ENCODE peak calls at places on chromosomes 3 and 15, in seven cellular contexts. Z is transverse colon, V is cardiac fibroblast, S is esophagus squamous epithelium, K is stomach, U is lower leg skin, D is AG09309. G is an unnamed sample.

GRCh38 chr3:127881586-127881985 is 33.4 kb upstream of the KBTBD12 start:
- DNase-seq in Z (no peak), V (no peak), S (no peak), K (no peak), U (no peak), D (no peak), G (no peak)

GRCh38 chr3:161069441-161070251 is 35.5 kb downstream of the B3GALNT1 start:
- DNase-seq in Z (no peak), V (peak; percentile 75), S (no peak), K (no peak), U (peak; percentile 33), D (peak; percentile 54), G (peak; percentile 35)

GRCh38 chr3:23763040-23763477 is 42.7 kb upstream of the UBE2E1 start:
- DNase-seq in Z (no peak), V (peak; percentile 48), S (no peak), K (no peak), U (no peak), D (no peak), G (no peak)

GRCh38 chr3:94285874-94286273 is 223.0 kb downstream of the NSUN3 start:
- DNase-seq in Z (no peak), V (peak; percentile 1), S (no peak), K (no peak), U (no peak), D (no peak), G (no peak)

GRCh38 chr3:109553573-109554371 is 216.4 kb upstream of the DPPA4 start:
- DNase-seq in Z (no peak), V (no peak), S (no peak), K (no peak), U (no peak), D (no peak), G (no peak)

GRCh38 chr3:128983293-128984069 is 10.4 kb downstream of the CFAP92 start:
- DNase-seq in Z (no peak), V (no peak), S (no peak), K (no peak), U (no peak), D (no peak), G (no peak)

GRCh38 chr15:58190419-58190818 is 52.2 kb downstream of the AQP9 start:
- DNase-seq in Z (no peak), V (no peak), S (no peak), K (no peak), U (no peak), D (no peak), G (no peak)

GRCh38 chr3:105812194-105812586 is 56.6 kb downstream of the CBLB start:
- DNase-seq in Z (no peak), V (peak; percentile 34), S (no peak), K (no peak), U (no peak), D (no peak), G (no peak)

GRCh38 chr3:111851511-111851954 is 7.5 kb upstream of the PHLDB2 start:
- DNase-seq in Z (no peak), V (peak; percentile 87), S (no peak), K (no peak), U (no peak), D (peak; percentile 34), G (no peak)

GRCh38 chr3:43797794-43798193 is 107.1 kb downstream of the ABHD5 start:
- DNase-seq in Z (no peak), V (no peak), S (no peak), K (no peak), U (no peak), D (no peak), G (no peak)

GRCh38 chr3:101202640-101203039 is 117.7 kb downstream of the IMPG2 start:
- DNase-seq in Z (no peak), V (no peak), S (no peak), K (no peak), U (no peak), D (no peak), G (no peak)

GRCh38 chr3:195258449-195259145 is 12.4 kb downstream of the XXYLT1 start:
- DNase-seq in Z (no peak), V (no peak), S (no peak), K (no peak), U (peak; percentile 31), D (no peak), G (no peak)

GRCh38 chr3:129621626-129622417 is 15.3 kb upstream of the PLXND1 start:
- DNase-seq in Z (no peak), V (peak; percentile 41), S (no peak), K (no peak), U (no peak), D (no peak), G (no peak)

GRCh38 chr15:98729446-98730042 is 81.2 kb downstream of the IGF1R start:
- DNase-seq in Z (no peak), V (no peak), S (no peak), K (no peak), U (no peak), D (no peak), G (no peak)

GRCh38 chr3:179750720-179751328 is 98.0 kb downstream of the USP13 start:
- DNase-seq in Z (no peak), V (peak; percentile 37), S (no peak), K (no peak), U (no peak), D (no peak), G (no peak)
- TF ChIP-seq CTCF in Z (peak; percentile 43), V (peak; percentile 82), S (peak; percentile 30), K (peak; percentile 49), U (no peak), D (peak; percentile 73), G (peak; percentile 77)

DNA sequence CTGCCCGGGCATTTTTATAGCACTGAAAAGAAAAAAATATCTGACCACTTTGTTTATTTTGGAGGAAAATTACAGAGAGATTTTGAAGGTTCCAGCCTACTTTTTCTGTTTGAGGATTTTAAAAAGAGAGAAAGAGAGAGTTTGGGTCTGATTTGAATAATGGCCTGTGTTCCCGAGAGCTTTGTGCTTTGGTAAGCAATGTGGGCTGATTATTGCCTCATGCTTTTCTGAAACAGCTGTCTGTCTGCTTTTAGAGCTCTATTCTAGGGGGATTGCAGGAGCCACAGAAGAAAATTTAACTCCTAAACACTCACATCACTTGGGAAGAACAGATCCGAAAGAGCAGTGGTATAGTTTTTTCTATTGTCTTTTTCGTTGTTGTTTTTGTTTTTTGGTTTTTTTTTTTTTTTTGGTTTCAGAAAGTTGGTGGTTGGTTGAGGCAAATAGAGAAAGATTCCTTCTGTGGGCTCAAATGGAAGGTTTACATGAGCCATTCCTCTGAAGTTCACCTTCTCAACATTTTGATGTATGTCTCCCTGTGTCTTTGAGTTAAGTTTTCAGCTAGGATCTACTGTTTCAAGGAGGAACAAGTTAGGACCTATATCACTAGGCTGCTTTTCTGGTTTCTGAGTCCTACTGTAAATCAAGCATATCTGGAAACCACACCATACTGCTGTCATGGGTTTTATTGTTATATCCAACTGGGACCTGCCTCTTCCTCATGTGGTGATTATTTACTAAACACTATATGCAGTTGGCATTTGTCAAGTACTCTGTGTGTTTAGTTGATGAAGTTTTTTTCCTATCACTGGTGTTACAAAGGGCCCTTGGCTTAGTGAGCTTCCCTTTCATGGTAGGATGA is 179.0 kb downstream of the KCNMB2 start:
- DNase-seq in Z (no peak), V (no peak), S (no peak), K (no peak), U (no peak), D (no peak), G (no peak)
- H3K4me3 ChIP-seq in Z (no peak overlapping the region), V (no peak overlapping the region), S (no peak overlapping the region), K (no peak overlapping the region), U (no peak overlapping the region), D (no peak overlapping the region), G (no peak overlapping the region)

GRCh38 chr15:75360856-75361255 is 7.6 kb downstream of the MAN2C1 start:
- DNase-seq in Z (no peak), V (no peak), S (no peak), K (no peak), U (no peak), D (no peak), G (no peak)

GRCh38 chr15:75361361-75361988 is 6.9 kb downstream of the MAN2C1 start:
- DNase-seq in Z (no peak), V (no peak), S (no peak), K (no peak), U (no peak), D (no peak), G (no peak)

GRCh38 chr15:75363786-75364185 is 4.6 kb downstream of the MAN2C1 start:
- DNase-seq in Z (no peak), V (no peak), S (no peak), K (no peak), U (no peak), D (no peak), G (no peak)

GRCh38 chr15:75361989-75362641 is 6.3 kb downstream of the MAN2C1 start:
- DNase-seq in Z (no peak), V (no peak), S (no peak), K (no peak), U (no peak), D (no peak), G (no peak)

DNA sequence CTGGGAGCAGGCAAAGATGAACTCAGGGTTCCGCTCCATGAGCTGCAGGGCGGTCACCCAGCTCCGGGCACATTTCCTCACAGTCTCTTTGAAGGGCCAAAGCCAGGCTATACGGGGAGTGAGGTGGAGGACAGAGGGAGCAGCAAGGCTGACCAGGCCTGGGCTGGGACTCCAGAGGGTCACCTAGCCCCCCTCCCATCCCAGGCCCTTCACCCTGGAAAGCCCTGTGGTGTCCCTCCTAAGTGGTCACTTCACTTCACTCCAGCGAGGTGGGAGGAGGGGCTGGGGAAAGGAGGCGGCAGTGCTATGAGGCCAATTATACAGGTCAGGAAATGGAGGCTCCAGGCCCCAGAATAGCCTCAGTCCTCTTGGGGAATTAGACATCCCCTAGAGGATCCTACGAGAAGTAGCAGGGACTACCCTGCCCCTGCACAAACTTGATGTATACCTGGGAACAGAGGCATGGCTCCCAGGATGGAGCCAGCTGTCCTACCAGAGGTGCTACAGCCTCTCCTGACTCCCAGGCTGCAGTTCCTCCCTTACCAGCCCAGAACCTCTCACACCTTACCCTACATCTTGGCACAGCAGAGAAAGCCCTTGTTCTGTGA is 5.7 kb downstream of the MAN2C1 start:
- DNase-seq in Z (no peak), V (no peak), S (no peak), K (no peak), U (no peak), D (no peak), G (no peak)
- TF ChIP-seq CTCF in Z (no peak), V (no peak), S (no peak), K (no peak), U (no peak), D (no peak), G (no peak)

DNA sequence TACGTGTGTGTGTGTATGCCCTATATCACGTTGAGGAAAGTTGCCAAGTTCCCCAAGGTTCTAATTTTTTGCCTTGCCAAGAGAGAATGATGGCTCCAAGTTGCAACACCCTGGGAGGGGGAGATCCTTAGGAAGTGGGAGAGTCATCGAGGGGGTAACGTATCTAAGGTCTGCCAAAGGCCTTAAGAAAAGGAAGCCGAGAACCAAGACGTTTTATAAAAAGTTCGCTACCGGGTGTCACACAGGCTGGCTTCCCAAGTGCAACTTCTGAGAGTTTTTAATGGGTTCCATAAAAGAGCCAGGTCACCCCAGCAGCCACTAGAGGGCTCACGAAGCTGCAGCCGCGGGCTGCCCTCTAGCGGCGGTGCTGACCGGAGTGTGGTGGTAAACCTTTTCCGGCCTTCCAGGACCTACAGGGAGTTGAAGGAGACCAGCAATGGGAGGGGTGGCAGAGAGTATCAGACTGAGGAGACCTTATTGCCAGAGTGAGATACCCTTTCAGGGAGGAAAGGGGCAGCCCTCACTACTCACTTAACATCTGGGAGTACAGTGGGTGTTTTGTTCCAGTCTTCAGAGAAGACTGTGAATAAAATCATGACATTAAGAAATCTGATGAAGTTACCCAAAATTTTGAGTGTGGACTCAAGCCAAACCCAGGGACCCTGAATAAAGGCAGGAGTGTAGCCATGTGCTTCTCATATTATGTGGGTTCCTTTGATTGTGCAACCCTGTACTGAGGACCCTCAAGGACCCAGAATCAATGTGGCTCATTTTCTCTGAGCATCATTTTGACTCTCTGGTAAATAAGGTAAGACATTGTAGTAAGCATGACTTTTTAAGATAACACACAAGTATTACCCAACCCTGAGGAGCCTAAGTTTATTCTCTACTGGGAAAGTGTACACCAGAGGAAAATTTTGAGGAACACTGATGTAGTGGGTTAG is 2.5 kb upstream of the RFX7 start:
- DNase-seq in Z (peak; percentile 93), V (peak; percentile 93), S (peak; percentile 28), K (peak; percentile 93), U (peak; percentile 81), D (peak; percentile 57), G (peak; percentile 41)
- H3K4me3 ChIP-seq in Z (peak overlapping the region; percentile 15), V (peak overlapping the region; percentile 29), S (peak overlapping the region; percentile 38), K (peak overlapping the region; percentile 34), U (no peak overlapping the region), D (peak overlapping the region; percentile 17), G (peak overlapping the region; percentile 34)